ENCODE peak calls at places on chromosomes 1 and 21, in five cellular contexts. M is IMR-90; Q is K562; V is CD8-positive, alpha-beta memory T cell; J is CD4-positive, alpha-beta T cell. H is an unnamed sample.

GRCh38 chr1:113652773-113653172 is 106.5 kb downstream of the PHTF1 start:
- DNase-seq in M (peak; percentile 33), Q (no peak), J (no peak), V (no peak), H (no peak)

GRCh38 chr1:180137767-180138166 is 16.9 kb upstream of the QSOX1 start:
- DNase-seq in Q (no peak), M (no peak), V (no peak), J (no peak), H (no peak)

GRCh38 chr1:89989791-89990190 is 5.1 kb upstream of the ZNF326 start:
- DNase-seq in M (no peak), Q (no peak), V (no peak), J (no peak), H (no peak)

GRCh38 chr1:219443763-219444162 is 169.1 kb downstream of the ZC3H11B start:
- DNase-seq in Q (no peak), M (peak; percentile 46), V (no peak), J (no peak), H (no peak)

GRCh38 chr1:205933672-205934618 is 9.3 kb downstream of the SLC26A9 start:
- DNase-seq in Q (no peak), V (no peak), M (peak; percentile 56), J (no peak), H (no peak)

GRCh38 chr1:111887875-111888274 is 101.6 kb downstream of the KCND3 start:
- DNase-seq in J (no peak), V (no peak), Q (no peak), M (no peak), H (no peak)

GRCh38 chr1:25695991-25696330 is 79.4 kb downstream of the MAN1C1 start:
- DNase-seq in Q (no peak), J (no peak), V (no peak), M (peak; percentile 97), H (no peak)

GRCh38 chr1:91781371-91781825 is 104.6 kb downstream of the TGFBR3 start:
- DNase-seq in V (no peak), Q (no peak), J (no peak), M (peak; percentile 93), H (no peak)

GRCh38 chr21:27060190-27060589 is 93.3 kb upstream of the ADAMTS5 start:
- DNase-seq in M (peak; percentile 82), Q (no peak), V (no peak), J (no peak), H (no peak)

GRCh38 chr1:29499101-29499650 is 262.9 kb downstream of the PTPRU start:
- DNase-seq in J (no peak), M (no peak), Q (no peak), V (no peak), H (no peak)

GRCh38 chr21:42476493-42477342 is 19.3 kb downstream of the RSPH1 start:
- DNase-seq in M (no peak), V (no peak), Q (no peak), J (no peak), H (no peak)

GRCh38 chr1:205452906-205453305 is 2.9 kb downstream of the BLACAT1 start:
- DNase-seq in V (no peak), J (no peak), M (no peak), Q (no peak), H (no peak)

GRCh38 chr1:56577859-56578663 is 1.3 kb downstream of the PLPP3 start:
- DNase-seq in M (peak; percentile 61), J (no peak), Q (no peak), V (no peak), H (no peak)

GRCh38 chr1:183742367-183742766 is 62.6 kb upstream of the RGL1 start:
- DNase-seq in Q (no peak), M (no peak), V (no peak), J (no peak), H (no peak)

GRCh38 chr1:38848069-38848468 is 11.5 kb downstream of the RRAGC start:
- DNase-seq in V (no peak), J (no peak), M (no peak), Q (no peak), H (no peak)

GRCh38 chr1:100631015-100631521 is 88.5 kb upstream of the VCAM1 start:
- DNase-seq in J (no peak), V (no peak), Q (no peak), M (peak; percentile 95), H (no peak)

GRCh38 chr1:108009603-108010195 is 44.7 kb upstream of the VAV3 start:
- DNase-seq in Q (no peak), V (no peak), M (peak; percentile 11), J (no peak), H (no peak)

GRCh38 chr1:94705755-94706154 is 114.4 kb upstream of the SLC44A3 start:
- DNase-seq in V (no peak), Q (no peak), J (no peak), M (no peak), H (no peak)

GRCh38 chr1:180168786-180169640 is 14.3 kb downstream of the QSOX1 start:
- DNase-seq in J (no peak), V (no peak), Q (peak; percentile 74), M (peak; percentile 22), H (no peak)

GRCh38 chr1:7145947-7146346 is 360.7 kb downstream of the CAMTA1 start:
- DNase-seq in V (no peak), Q (no peak), J (no peak), M (no peak), H (no peak)

GRCh38 chr1:172497230-172497629 is 35.7 kb upstream of the SUCO start:
- DNase-seq in M (peak; percentile 11), V (no peak), Q (no peak), J (no peak), H (no peak)

GRCh38 chr1:204170494-204171155 is 4.5 kb upstream of the REN start:
- DNase-seq in J (no peak), V (no peak), Q (no peak), M (no peak), H (no peak)

GRCh38 chr1:203702130-203702577 is 62.8 kb upstream of the LAX1 start:
- DNase-seq in J (peak; percentile 47), Q (peak; percentile 81), M (peak; percentile 56), V (peak; percentile 43), H (peak; percentile 52)

GRCh38 chr21:42089093-42089631 is 18.0 kb downstream of the UMODL1 start:
- DNase-seq in M (no peak), J (peak; percentile 45), Q (no peak), V (peak; percentile 21), H (no peak)

GRCh38 chr1:32878183-32878582 is 7.5 kb upstream of the FNDC5 start:
- DNase-seq in M (peak; percentile 30), V (no peak), Q (peak; percentile 20), J (no peak), H (no peak)

GRCh38 chr1:121516279-121516967 is 331.6 kb downstream of the SRGAP2C start:
- DNase-seq in V (peak; percentile 72), Q (no peak), J (peak; percentile 27), M (no peak), H (no peak)

GRCh38 chr21:31326478-31327247 is 17.4 kb downstream of the TIAM1 start:
- DNase-seq in V (peak; percentile 19), Q (no peak), M (no peak), J (no peak), H (no peak)

GRCh38 chr1:83559090-83559489 is 439.8 kb downstream of the TTLL7 start:
- DNase-seq in M (no peak), V (no peak), J (no peak), Q (no peak), H (no peak)

GRCh38 chr21:42777757-42778344 is 101.5 kb downstream of the WDR4 start:
- DNase-seq in M (no peak), Q (no peak), V (no peak), J (no peak), H (no peak)

GRCh38 chr1:66327582-66327981 is 206.4 kb upstream of the SGIP1 start:
- DNase-seq in M (no peak), Q (no peak), V (no peak), J (no peak), H (no peak)

GRCh38 chr1:56447732-56448276 is 131.6 kb downstream of the PLPP3 start:
- DNase-seq in M (no peak), J (no peak), V (no peak), Q (no peak), H (no peak)

GRCh38 chr1:10286244-10286643 is 75.9 kb downstream of the KIF1B start:
- DNase-seq in M (peak; percentile 39), V (no peak), Q (no peak), J (no peak), H (no peak)

GRCh38 chr1:34924759-34925555 is 4.5 kb downstream of the DLGAP3 start:
- DNase-seq in V (peak; percentile 16), J (peak; percentile 28), M (peak; percentile 52), Q (peak; percentile 86), H (no peak)

GRCh38 chr1:29323636-29324035 is 87.3 kb downstream of the PTPRU start:
- DNase-seq in M (no peak), Q (no peak), J (no peak), V (no peak), H (no peak)

GRCh38 chr21:43689556-43690337 is 29.2 kb upstream of the PDXK start:
- DNase-seq in Q (no peak), J (no peak), V (no peak), M (no peak), H (no peak)

GRCh38 chr21:26800001-26800400 is 45.2 kb downstream of the ADAMTS1 start:
- DNase-seq in Q (no peak), M (peak; percentile 15), J (no peak), V (no peak), H (no peak)

GRCh38 chr1:72649974-72650373 is 367.6 kb upstream of the NEGR1 start:
- DNase-seq in M (peak; percentile 0), Q (no peak), J (no peak), V (no peak), H (no peak)

GRCh38 chr1:238681451-238681850 is 704.9 kb upstream of the CHRM3 start:
- DNase-seq in J (no peak), V (no peak), M (peak; percentile 5), Q (no peak), H (no peak)

GRCh38 chr1:46220808-46221207 is 17.7 kb downstream of the LURAP1 start:
- DNase-seq in Q (peak; percentile 48), V (no peak), J (no peak), M (no peak), H (no peak)
- H3K27ac ChIP-seq in Q (no peak overlapping the region), V (no peak overlapping the region), J (no peak overlapping the region), M (no peak overlapping the region), H (no peak overlapping the region)

DNA sequence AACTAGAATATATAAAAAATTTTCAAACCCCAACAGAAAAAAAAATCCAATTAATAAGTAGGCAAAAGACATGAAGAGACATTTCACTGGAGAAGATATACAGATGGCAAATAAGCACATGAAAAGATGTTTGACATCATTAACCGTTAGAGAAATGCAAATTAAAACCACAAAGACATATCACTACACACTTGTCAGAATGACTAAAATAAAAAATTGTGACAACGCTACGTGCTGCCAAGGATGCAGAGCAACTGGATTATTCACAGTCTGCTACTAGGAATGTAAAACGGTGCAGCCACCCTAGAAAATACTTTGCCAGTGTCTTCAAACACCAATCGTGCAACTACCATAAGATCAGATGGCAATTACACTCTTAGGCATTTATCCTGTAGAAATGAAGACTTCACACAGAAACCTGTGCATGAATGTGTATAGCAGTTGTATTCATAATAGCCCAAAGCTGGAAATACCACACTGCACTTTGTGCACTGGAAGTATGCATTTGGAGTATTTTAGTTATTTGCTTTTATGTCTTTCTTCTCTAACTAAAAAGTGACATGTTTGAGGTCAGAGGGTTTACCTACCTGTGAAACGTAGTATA is 75.3 kb upstream of the PALMD start:
- DNase-seq in M (peak; percentile 47), J (no peak), Q (no peak), V (no peak), H (no peak)
- H3K27ac ChIP-seq in M (no peak overlapping the region), J (no peak overlapping the region), Q (no peak overlapping the region), V (no peak overlapping the region), H (no peak overlapping the region)

GRCh38 chr1:43300661-43301094 is at the start of gene TIE1:
- DNase-seq in V (no peak), M (no peak), J (no peak), Q (no peak), H (no peak)
- H3K27ac ChIP-seq in V (no peak within 1 kb of the TSS), M (no peak within 1 kb of the TSS), J (no peak within 1 kb of the TSS), Q (no peak within 1 kb of the TSS), H (no peak within 1 kb of the TSS)

GRCh38 chr1:3676581-3677410 is 24.5 kb downstream of the TP73 start:
- DNase-seq in M (no peak), J (no peak), Q (no peak), V (no peak), H (no peak)
- H3K27ac ChIP-seq in M (no peak overlapping the region), J (no peak overlapping the region), Q (no peak overlapping the region), V (no peak overlapping the region), H (no peak overlapping the region)